ENCODE peak calls at places on chromosomes 13 and 19, in eight cellular contexts. One of them, this sample, is unnamed. For H3K4me1, the result is how much of the 10 kb centered on the place peaks cover.

GRCh38 chr19:35297922-35298321 is 6.0 kb downstream of the MAG start:
- DNase-seq in lung: no peak
- DNase-seq in thyroid gland: no peak
- DNase-seq in GM23338: no peak
- DNase-seq in right lobe of liver: no peak
- DNase-seq in HCT116: no peak
- DNase-seq in Peyer's patch: no peak
- DNase-seq in pancreas: no peak
- DNase-seq in this sample: no peak

GRCh38 chr13:75327132-75327505 is 154.8 kb downstream of the TBC1D4 start:
- DNase-seq in lung: no peak
- DNase-seq in thyroid gland: no peak
- DNase-seq in GM23338: no peak
- DNase-seq in right lobe of liver: no peak
- DNase-seq in HCT116: no peak
- DNase-seq in Peyer's patch: no peak
- DNase-seq in pancreas: no peak
- DNase-seq in this sample: no peak

GRCh38 chr13:31725841-31726240 is 13.5 kb upstream of the RXFP2 start:
- DNase-seq in lung: no peak
- DNase-seq in thyroid gland: no peak
- DNase-seq in GM23338: no peak
- DNase-seq in right lobe of liver: no peak
- DNase-seq in HCT116: no peak
- DNase-seq in Peyer's patch: no peak
- DNase-seq in pancreas: no peak
- DNase-seq in this sample: no peak

GRCh38 chr19:13959962-13960862 is 7.9 kb downstream of the DCAF15 start:
- DNase-seq in lung: no peak
- DNase-seq in thyroid gland: no peak
- DNase-seq in GM23338: peak
- DNase-seq in right lobe of liver: no peak
- DNase-seq in HCT116: no peak
- DNase-seq in Peyer's patch: no peak
- DNase-seq in pancreas: peak
- DNase-seq in this sample: peak

GRCh38 chr13:69155136-69155535 is 952.5 kb upstream of the ATXN8OS start:
- DNase-seq in lung: no peak
- DNase-seq in thyroid gland: no peak
- DNase-seq in GM23338: no peak
- DNase-seq in right lobe of liver: no peak
- DNase-seq in HCT116: no peak
- DNase-seq in Peyer's patch: no peak
- DNase-seq in pancreas: no peak
- DNase-seq in this sample: no peak

GRCh38 chr13:28002886-28003698 is 14.6 kb upstream of the URAD start:
- DNase-seq in lung: no peak
- DNase-seq in thyroid gland: no peak
- DNase-seq in GM23338: no peak
- DNase-seq in right lobe of liver: no peak
- DNase-seq in HCT116: no peak
- DNase-seq in Peyer's patch: no peak
- DNase-seq in pancreas: no peak
- DNase-seq in this sample: no peak

GRCh38 chr19:13984875-13985741 is 21.0 kb downstream of the RFX1 start:
- DNase-seq in lung: peak
- DNase-seq in thyroid gland: peak
- DNase-seq in GM23338: no peak
- DNase-seq in right lobe of liver: no peak
- DNase-seq in HCT116: no peak
- DNase-seq in Peyer's patch: peak
- DNase-seq in pancreas: no peak
- DNase-seq in this sample: no peak

GRCh38 chr13:113616281-113616906 is 31.8 kb downstream of the TFDP1 start:
- DNase-seq in lung: no peak
- DNase-seq in thyroid gland: no peak
- DNase-seq in GM23338: no peak
- DNase-seq in right lobe of liver: no peak
- DNase-seq in HCT116: no peak
- DNase-seq in Peyer's patch: no peak
- DNase-seq in pancreas: no peak
- DNase-seq in this sample: peak

GRCh38 chr19:49113762-49114629 is at the start of gene LIN7B:
- DNase-seq in lung: no peak
- DNase-seq in thyroid gland: peak
- DNase-seq in GM23338: peak
- DNase-seq in right lobe of liver: peak
- DNase-seq in HCT116: peak
- DNase-seq in Peyer's patch: peak
- DNase-seq in pancreas: peak
- DNase-seq in this sample: peak

GRCh38 chr19:8456064-8456463 is 11.3 kb downstream of the HNRNPM start:
- DNase-seq in lung: no peak
- DNase-seq in thyroid gland: no peak
- DNase-seq in GM23338: peak
- DNase-seq in right lobe of liver: no peak
- DNase-seq in HCT116: no peak
- DNase-seq in Peyer's patch: no peak
- DNase-seq in pancreas: no peak
- DNase-seq in this sample: no peak
- TF ChIP-seq CTCF in lung: no peak
- TF ChIP-seq CTCF in thyroid gland: no peak
- TF ChIP-seq CTCF in GM23338: peak
- TF ChIP-seq CTCF in right lobe of liver: no peak
- TF ChIP-seq CTCF in HCT116: peak
- TF ChIP-seq CTCF in Peyer's patch: no peak
- TF ChIP-seq CTCF in pancreas: no peak
- TF ChIP-seq CTCF in this sample: no peak

GRCh38 chr19:43780706-43781525 is at the start of gene KCNN4:
- DNase-seq in lung: no peak
- DNase-seq in thyroid gland: no peak
- DNase-seq in GM23338: no peak
- DNase-seq in right lobe of liver: no peak
- DNase-seq in HCT116: peak
- DNase-seq in Peyer's patch: peak
- DNase-seq in pancreas: no peak
- DNase-seq in this sample: peak
- H3K4me1 ChIP-seq in lung: under half
- H3K4me1 ChIP-seq in thyroid gland: under half
- H3K4me1 ChIP-seq in GM23338: under half
- H3K4me1 ChIP-seq in right lobe of liver: under half
- H3K4me1 ChIP-seq in HCT116: half or more
- H3K4me1 ChIP-seq in Peyer's patch: half or more
- H3K4me1 ChIP-seq in pancreas: under half
- H3K4me1 ChIP-seq in this sample: under half

DNA sequence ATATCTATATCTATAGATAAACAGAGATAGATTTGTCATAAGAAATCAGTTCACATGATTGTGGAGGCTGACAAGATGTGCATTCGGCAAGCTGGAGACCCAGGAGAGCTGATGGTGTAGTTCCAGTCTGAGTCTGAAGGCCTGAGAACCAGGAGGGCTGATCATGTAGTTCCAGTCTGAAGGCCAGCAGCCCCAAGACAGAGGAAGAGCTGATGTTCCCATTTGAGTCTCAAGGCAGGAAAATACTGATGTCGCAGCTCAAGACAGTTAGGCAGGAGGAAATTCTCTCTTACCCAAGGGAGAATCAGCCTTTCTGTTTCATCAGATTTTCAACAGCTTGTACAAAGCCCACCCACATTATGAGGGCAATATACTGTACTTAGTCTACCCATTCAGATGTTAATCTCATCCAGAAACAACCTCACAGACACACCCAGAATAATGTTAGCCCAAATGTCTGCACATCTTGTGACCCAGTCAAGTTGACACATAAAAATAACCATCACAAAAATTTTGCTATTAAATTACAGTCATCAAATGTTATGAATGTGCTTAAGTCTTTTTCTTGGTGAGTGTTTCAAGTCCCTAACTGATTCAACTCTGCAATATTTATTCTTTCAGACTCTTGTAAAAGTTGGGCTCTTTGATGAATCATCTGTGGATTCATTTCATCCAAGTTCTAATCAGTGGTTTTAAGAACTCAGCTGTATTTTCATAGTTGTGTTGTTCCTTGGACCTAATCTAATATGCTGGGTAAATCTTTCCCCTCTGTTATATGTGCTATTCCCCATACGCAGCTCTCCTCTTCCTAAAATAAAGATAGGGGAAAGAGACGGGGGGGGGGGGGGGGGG is 22.7 kb upstream of the LRCH1 start:
- DNase-seq in lung: no peak
- DNase-seq in thyroid gland: no peak
- DNase-seq in GM23338: no peak
- DNase-seq in right lobe of liver: no peak
- DNase-seq in HCT116: no peak
- DNase-seq in Peyer's patch: no peak
- DNase-seq in pancreas: no peak
- DNase-seq in this sample: no peak
- H3K4me3 ChIP-seq in lung: no peak
- H3K4me3 ChIP-seq in thyroid gland: no peak
- H3K4me3 ChIP-seq in GM23338: no peak
- H3K4me3 ChIP-seq in right lobe of liver: no peak
- H3K4me3 ChIP-seq in HCT116: no peak
- H3K4me3 ChIP-seq in Peyer's patch: no peak
- H3K4me3 ChIP-seq in pancreas: no peak
- H3K4me3 ChIP-seq in this sample: no peak

GRCh38 chr19:532578-533484 is 1.3 kb downstream of the CDC34 start:
- DNase-seq in lung: peak
- DNase-seq in thyroid gland: peak
- DNase-seq in GM23338: peak
- DNase-seq in right lobe of liver: peak
- DNase-seq in HCT116: peak
- DNase-seq in Peyer's patch: peak
- DNase-seq in pancreas: peak
- DNase-seq in this sample: peak
- TF ChIP-seq CTCF in lung: no peak
- TF ChIP-seq CTCF in thyroid gland: peak
- TF ChIP-seq CTCF in GM23338: peak
- TF ChIP-seq CTCF in right lobe of liver: peak
- TF ChIP-seq CTCF in HCT116: peak
- TF ChIP-seq CTCF in Peyer's patch: peak
- TF ChIP-seq CTCF in pancreas: no peak
- TF ChIP-seq CTCF in this sample: peak

GRCh38 chr13:23586336-23586735 is 16.1 kb downstream of the TNFRSF19 start:
- DNase-seq in lung: no peak
- DNase-seq in thyroid gland: no peak
- DNase-seq in GM23338: no peak
- DNase-seq in right lobe of liver: no peak
- DNase-seq in HCT116: no peak
- DNase-seq in Peyer's patch: no peak
- DNase-seq in pancreas: no peak
- DNase-seq in this sample: no peak

GRCh38 chr13:23579886-23580706 is 9.9 kb downstream of the TNFRSF19 start:
- DNase-seq in lung: no peak
- DNase-seq in thyroid gland: no peak
- DNase-seq in GM23338: peak
- DNase-seq in right lobe of liver: no peak
- DNase-seq in HCT116: no peak
- DNase-seq in Peyer's patch: no peak
- DNase-seq in pancreas: no peak
- DNase-seq in this sample: no peak

GRCh38 chr13:23583491-23583890 is 13.3 kb downstream of the TNFRSF19 start:
- DNase-seq in lung: no peak
- DNase-seq in thyroid gland: no peak
- DNase-seq in GM23338: no peak
- DNase-seq in right lobe of liver: no peak
- DNase-seq in HCT116: no peak
- DNase-seq in Peyer's patch: no peak
- DNase-seq in pancreas: no peak
- DNase-seq in this sample: no peak

GRCh38 chr13:23588576-23589141 is 18.4 kb downstream of the TNFRSF19 start:
- DNase-seq in lung: no peak
- DNase-seq in thyroid gland: peak
- DNase-seq in GM23338: no peak
- DNase-seq in right lobe of liver: no peak
- DNase-seq in HCT116: no peak
- DNase-seq in Peyer's patch: no peak
- DNase-seq in pancreas: no peak
- DNase-seq in this sample: no peak

DNA sequence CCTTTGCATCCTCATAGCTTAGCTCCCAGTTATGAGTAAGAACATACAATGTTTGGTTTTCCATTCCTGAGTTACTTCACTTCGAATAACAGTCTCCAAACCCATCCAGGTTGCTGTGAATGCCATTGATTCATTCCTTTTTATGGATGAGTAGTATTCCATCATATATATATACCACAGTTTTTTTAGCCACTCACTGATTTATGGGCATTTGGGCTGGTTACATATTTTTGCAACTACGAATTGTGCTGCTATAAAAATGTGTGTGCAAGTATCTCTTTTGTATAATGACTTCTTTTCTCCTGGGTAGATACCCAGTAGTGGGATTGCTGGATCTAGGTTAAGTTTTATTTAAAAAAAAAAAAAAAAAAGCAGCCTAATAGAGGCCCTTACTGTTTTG is 14.1 kb downstream of the TNFRSF19 start:
- DNase-seq in lung: no peak
- DNase-seq in thyroid gland: no peak
- DNase-seq in GM23338: no peak
- DNase-seq in right lobe of liver: no peak
- DNase-seq in HCT116: no peak
- DNase-seq in Peyer's patch: no peak
- DNase-seq in pancreas: no peak
- DNase-seq in this sample: no peak
- H3K4me1 ChIP-seq in lung: under half
- H3K4me1 ChIP-seq in thyroid gland: under half
- H3K4me1 ChIP-seq in GM23338: under half
- H3K4me1 ChIP-seq in right lobe of liver: under half
- H3K4me1 ChIP-seq in HCT116: under half
- H3K4me1 ChIP-seq in Peyer's patch: under half
- H3K4me1 ChIP-seq in pancreas: under half
- H3K4me1 ChIP-seq in this sample: under half

DNA sequence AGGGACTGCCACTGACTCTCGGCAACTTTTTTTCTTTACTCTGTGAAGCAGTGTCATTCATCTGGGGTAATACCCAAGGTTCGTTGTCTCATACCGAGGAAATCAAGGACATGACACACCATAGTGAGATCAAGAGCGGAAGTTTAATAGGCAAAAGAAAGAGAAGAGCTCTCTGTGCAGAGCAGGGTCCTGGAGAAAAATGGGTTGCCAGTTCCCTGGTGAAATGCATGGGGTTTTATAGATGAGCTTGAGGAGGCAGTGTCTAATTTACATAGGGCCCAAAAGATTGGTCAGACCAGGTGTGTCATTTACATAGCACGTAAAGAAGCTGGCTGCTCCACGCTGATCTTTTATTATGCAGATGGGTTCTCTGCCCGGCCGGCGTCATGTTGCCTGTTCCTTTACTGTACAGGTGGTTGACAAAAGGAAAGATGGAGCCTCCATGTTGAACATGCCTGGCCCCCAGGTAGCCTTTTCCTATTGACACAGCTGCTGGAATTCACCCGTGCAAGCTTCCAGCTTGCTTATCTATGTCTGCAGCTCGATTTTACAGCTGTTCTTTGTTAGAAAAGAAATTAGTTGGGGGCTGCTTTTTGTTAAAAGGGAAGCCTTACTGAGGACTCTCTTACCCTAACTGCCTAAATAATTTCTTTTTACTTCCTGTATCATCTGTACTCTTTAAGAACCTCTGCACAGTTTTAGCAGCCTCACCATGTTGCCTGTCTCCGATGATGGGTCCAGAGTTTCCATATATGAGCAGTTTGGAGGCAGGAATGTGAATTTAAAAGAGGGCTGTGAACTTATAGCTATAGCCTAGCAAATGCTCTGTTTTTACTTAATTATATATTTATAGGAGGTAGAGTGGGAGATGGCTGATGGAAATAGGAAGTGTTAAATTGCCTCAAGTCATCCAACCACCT is 98.0 kb upstream of the DIAPH3 start:
- DNase-seq in lung: no peak
- DNase-seq in thyroid gland: no peak
- DNase-seq in GM23338: peak
- DNase-seq in right lobe of liver: no peak
- DNase-seq in HCT116: no peak
- DNase-seq in Peyer's patch: no peak
- DNase-seq in pancreas: peak
- DNase-seq in this sample: no peak
- H3K4me3 ChIP-seq in lung: no peak
- H3K4me3 ChIP-seq in thyroid gland: no peak
- H3K4me3 ChIP-seq in GM23338: peak
- H3K4me3 ChIP-seq in right lobe of liver: no peak
- H3K4me3 ChIP-seq in HCT116: no peak
- H3K4me3 ChIP-seq in Peyer's patch: no peak
- H3K4me3 ChIP-seq in pancreas: no peak
- H3K4me3 ChIP-seq in this sample: no peak

This sample was measured in kidney.